ENCODE peak calls at places on chromosome 6, in seven cellular contexts. H is A549, X is astrocyte, I is IMR-90, U is fibroblast of lung, Q is HepG2, S is endothelial cell of umbilical vein. L is an unnamed sample.

GRCh38 chr6:153852481-153852880 is 186.6 kb upstream of the OPRM1 start:
- DNase-seq in I (no peak), X (no peak), S (no peak), U (no peak), H (no peak), Q (no peak), L (no peak)

GRCh38 chr6:67541591-67541990 is 1093.5 kb upstream of the ADGRB3 start:
- DNase-seq in U (peak; percentile 80), S (no peak), I (no peak), H (no peak), X (peak; percentile 21), Q (no peak), L (no peak)

GRCh38 chr6:82331031-82331773 is 32.4 kb upstream of the TPBG start:
- DNase-seq in S (no peak), Q (no peak), X (peak; percentile 49), H (peak; percentile 2), I (peak; percentile 42), U (peak; percentile 28), L (peak; percentile 92)

GRCh38 chr6:111952821-111953535 is 79.7 kb upstream of the FYN start:
- DNase-seq in H (peak; percentile 1), S (no peak), X (no peak), U (no peak), Q (no peak), I (peak; percentile 31), L (peak; percentile 70)

GRCh38 chr6:117074672-117075071 is 190.7 kb upstream of the VGLL2 start:
- DNase-seq in I (no peak), X (no peak), H (no peak), U (no peak), S (no peak), Q (no peak), L (no peak)

GRCh38 chr6:106702451-106703110 is 73.2 kb downstream of the QRSL1 start:
- DNase-seq in S (no peak), I (no peak), U (no peak), H (no peak), Q (peak; percentile 83), X (no peak), L (no peak)

GRCh38 chr6:161434331-161434730 is 160.5 kb upstream of the AGPAT4 start:
- DNase-seq in X (peak; percentile 51), S (no peak), Q (no peak), I (no peak), U (no peak), H (no peak), L (peak; percentile 73)

GRCh38 chr6:156359912-156360311 is 417.3 kb upstream of the ARID1B start:
- DNase-seq in U (no peak), Q (peak; percentile 19), H (peak; percentile 5), I (no peak), X (no peak), S (no peak), L (no peak)

GRCh38 chr6:91288741-91289140 is 701.9 kb upstream of the MAP3K7 start:
- DNase-seq in S (no peak), H (no peak), I (no peak), Q (no peak), U (no peak), X (no peak), L (no peak)

DNA sequence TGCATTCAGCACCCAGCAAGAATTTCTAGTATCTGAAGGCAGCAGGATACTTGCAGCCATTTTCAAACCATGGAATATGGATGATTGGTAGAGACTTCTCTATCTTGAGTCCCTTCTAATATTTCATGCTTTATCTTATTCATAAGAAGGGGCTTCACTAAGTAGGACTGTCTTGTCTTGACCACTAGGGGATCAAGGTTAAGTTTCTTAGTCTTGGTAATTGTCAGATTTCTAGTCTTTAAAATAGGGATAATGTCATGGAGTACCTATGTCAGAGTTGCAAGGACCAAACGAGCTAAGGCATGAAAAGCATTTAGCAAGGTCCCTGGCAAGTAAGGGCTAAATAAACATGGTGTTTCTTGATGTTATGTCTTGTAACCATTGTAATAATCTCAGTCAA is 68.5 kb upstream of the ESR1 start:
- DNase-seq in Q (no peak), X (no peak), S (no peak), I (no peak), H (no peak), U (no peak), L (no peak)
- H3K4me2 ChIP-seq in Q (no peak overlapping the region), X (no peak overlapping the region), S (no peak overlapping the region), I (no peak overlapping the region), H (no peak overlapping the region), U (no peak overlapping the region), L (no peak overlapping the region)

GRCh38 chr6:27334141-27334540 is 22.1 kb upstream of the POM121L2 start:
- DNase-seq in H (no peak), I (no peak), X (no peak), Q (no peak), U (no peak), S (no peak), L (no peak)
- H3K4me2 ChIP-seq in H (peak overlapping the region; percentile 62), I (no peak overlapping the region), X (no peak overlapping the region), Q (peak overlapping the region; percentile 86), U (no peak overlapping the region), S (no peak overlapping the region), L (peak overlapping the region; percentile 81)

DNA sequence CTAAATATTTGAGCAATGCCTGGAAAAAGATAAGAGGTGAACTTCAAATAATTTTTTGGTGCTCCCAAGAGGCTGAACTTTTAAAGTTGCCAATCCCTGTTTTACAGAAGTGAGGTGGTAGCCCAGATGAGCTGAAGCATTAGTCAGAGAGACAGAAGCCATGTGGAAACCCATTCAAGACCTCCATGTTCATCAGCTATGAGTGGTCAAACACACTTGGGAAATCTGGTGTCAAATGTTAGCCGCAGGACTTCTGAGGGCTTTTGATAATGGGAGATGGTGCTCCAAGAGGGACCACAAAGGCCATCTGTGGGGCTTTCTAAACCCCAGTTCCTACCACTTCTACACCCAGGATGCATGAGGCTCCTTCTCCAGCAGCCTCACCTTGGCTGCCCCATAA is 77.5 kb upstream of the MRPS10 start:
- DNase-seq in U (no peak), Q (no peak), S (no peak), H (no peak), X (no peak), I (no peak), L (no peak)
- H3K4me2 ChIP-seq in U (no peak overlapping the region), Q (no peak overlapping the region), S (no peak overlapping the region), H (peak overlapping the region; percentile 53), X (peak overlapping the region; percentile 26), I (no peak overlapping the region), L (peak overlapping the region; percentile 48)

GRCh38 chr6:22025468-22026159 is 271.2 kb downstream of the PRL start:
- DNase-seq in I (peak; percentile 81), X (peak; percentile 99), S (peak; percentile 95), Q (no peak), U (peak; percentile 53), H (peak; percentile 10), L (peak; percentile 46)
- H3K4me2 ChIP-seq in I (peak overlapping the region; percentile 3), X (peak overlapping the region; percentile 76), S (peak overlapping the region; percentile 57), Q (no peak overlapping the region), U (no peak overlapping the region), H (peak overlapping the region; percentile 51), L (no peak overlapping the region)

GRCh38 chr6:162965366-162965765 is 237.6 kb downstream of the PACRG start:
- DNase-seq in H (no peak), S (no peak), X (no peak), U (no peak), Q (no peak), I (no peak), L (no peak)

GRCh38 chr6:162964703-162965140 is 236.9 kb downstream of the PACRG start:
- DNase-seq in X (peak; percentile 100), Q (no peak), I (peak; percentile 99), S (no peak), H (no peak), U (peak; percentile 100), L (no peak)

GRCh38 chr6:162960674-162961457 is 233.1 kb downstream of the PACRG start:
- DNase-seq in I (no peak), X (no peak), H (no peak), S (no peak), Q (no peak), U (no peak), L (no peak)

GRCh38 chr6:162963861-162964260 is 236.1 kb downstream of the PACRG start:
- DNase-seq in H (no peak), I (no peak), Q (no peak), S (no peak), X (no peak), U (no peak), L (no peak)

DNA sequence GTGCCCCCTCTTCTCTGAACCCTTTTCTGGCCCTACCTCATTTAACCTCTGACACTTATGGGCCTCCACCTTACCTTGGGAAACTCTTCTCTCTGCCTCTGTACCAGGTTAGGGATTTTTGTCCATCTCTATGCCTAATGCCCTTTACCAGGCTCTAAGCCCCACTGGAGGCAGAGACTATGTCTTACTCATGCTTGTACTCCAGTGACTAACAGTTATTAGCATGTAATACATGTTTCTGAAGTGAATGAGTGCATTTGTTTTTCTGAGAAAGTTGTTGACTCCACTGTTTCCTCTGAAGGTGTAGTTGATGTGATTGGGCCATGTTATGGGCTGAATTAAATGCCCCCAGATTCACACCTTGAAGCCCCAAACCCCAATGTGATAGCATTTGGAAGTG is 234.3 kb downstream of the PACRG start:
- DNase-seq in X (no peak), I (peak; percentile 25), Q (no peak), S (no peak), H (no peak), U (no peak), L (no peak)
- H3K4me2 ChIP-seq in X (no peak overlapping the region), I (no peak overlapping the region), Q (no peak overlapping the region), S (no peak overlapping the region), H (no peak overlapping the region), U (no peak overlapping the region), L (no peak overlapping the region)

GRCh38 chr6:101113468-101114260 is 232.5 kb upstream of the ASCC3 start:
- DNase-seq in H (no peak), U (no peak), X (no peak), I (no peak), S (no peak), Q (no peak), L (no peak)

GRCh38 chr6:101116337-101116736 is 235.2 kb upstream of the ASCC3 start:
- DNase-seq in S (no peak), I (no peak), H (no peak), X (no peak), U (no peak), Q (no peak), L (no peak)

GRCh38 chr6:101120747-101121146 is 239.6 kb upstream of the ASCC3 start:
- DNase-seq in Q (no peak), H (no peak), U (no peak), X (no peak), S (no peak), I (no peak), L (no peak)

GRCh38 chr6:101114703-101115102 is 233.6 kb upstream of the ASCC3 start:
- DNase-seq in H (no peak), X (peak; percentile 17), I (peak; percentile 20), S (no peak), U (peak; percentile 8), Q (peak; percentile 10), L (peak; percentile 30)

DNA sequence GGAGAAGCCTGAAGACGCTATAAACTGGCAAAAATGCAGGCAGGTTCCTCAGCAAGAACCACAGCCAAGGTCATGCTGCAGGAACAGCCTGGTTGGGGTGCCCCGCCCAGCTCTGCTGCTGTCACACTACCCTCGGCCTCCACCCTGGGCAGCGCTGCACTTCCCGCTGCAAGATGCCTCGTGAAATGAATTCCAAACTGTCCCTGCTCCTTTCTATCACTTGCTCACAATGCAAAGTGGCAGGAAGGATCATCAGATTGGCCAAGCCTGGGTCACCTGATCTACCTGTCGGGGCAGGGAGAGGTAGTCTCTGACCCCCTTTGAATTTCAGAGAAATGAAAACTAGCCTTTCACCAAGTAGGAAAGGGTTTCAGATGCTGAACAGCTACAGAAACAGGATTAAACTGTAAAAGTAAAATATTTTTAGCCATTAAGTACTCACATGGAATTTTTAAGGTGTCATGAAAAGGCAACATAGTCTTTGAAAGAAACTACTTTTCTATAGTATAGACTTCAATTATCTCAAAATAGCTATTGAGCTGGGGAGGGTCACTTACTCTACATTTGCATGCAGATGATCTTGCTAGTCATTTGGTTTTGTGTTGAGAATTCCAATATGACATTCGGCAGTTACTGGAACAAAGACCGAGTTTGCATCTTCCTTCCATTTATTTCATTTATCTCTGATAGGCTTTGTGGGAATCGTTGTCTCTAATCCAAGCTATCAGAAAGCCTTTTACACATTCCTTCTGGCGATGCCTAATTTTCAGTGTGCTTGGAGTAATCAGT is 236.5 kb upstream of the ASCC3 start:
- DNase-seq in H (no peak), Q (no peak), X (no peak), U (no peak), I (no peak), S (no peak), L (no peak)
- H3K4me2 ChIP-seq in H (peak overlapping the region; percentile 36), Q (no peak overlapping the region), X (no peak overlapping the region), U (no peak overlapping the region), I (no peak overlapping the region), S (no peak overlapping the region), L (no peak overlapping the region)

L was measured in mammary epithelial cell.